ENCODE peak calls at places on chromosomes 11 and 22, in eight cellular contexts. E, F, Y, Q, T, O, G and K are unnamed samples.

GRCh38 chr11:2214527-2215229 is 43.1 kb upstream of the TH start:
- DNase-seq in O (no peak), F (peak; percentile 3), E (no peak), G (peak; percentile 58), Q (peak; percentile 43), Y (peak; percentile 15), T (no peak), K (no peak)

GRCh38 chr11:84437129-84438123 is 1151.3 kb upstream of the CCDC90B start:
- DNase-seq in T (no peak), Q (no peak), Y (peak; percentile 25), O (peak; percentile 6), G (no peak), F (no peak), E (no peak), K (no peak)

GRCh38 chr11:9738700-9739099 is 74.8 kb downstream of the SWAP70 start:
- DNase-seq in T (no peak), G (no peak), E (no peak), O (no peak), Q (no peak), Y (no peak), F (no peak), K (no peak)

GRCh38 chr22:42939941-42940653 is 74.9 kb downstream of the PACSIN2 start:
- DNase-seq in Y (peak; percentile 81), O (peak; percentile 71), T (no peak), G (peak; percentile 67), F (no peak), Q (no peak), E (peak; percentile 83), K (no peak)

GRCh38 chr11:31873115-31873514 is 62.0 kb upstream of the PAX6 start:
- DNase-seq in T (no peak), G (no peak), Q (no peak), E (no peak), Y (no peak), O (no peak), F (no peak), K (no peak)

GRCh38 chr22:40728731-40729189 is 49.5 kb downstream of the MCHR1 start:
- DNase-seq in O (peak; percentile 54), E (no peak), G (no peak), Q (no peak), Y (peak; percentile 49), T (no peak), F (no peak), K (no peak)

GRCh38 chr11:32172771-32173170 is 81.9 kb downstream of the RCN1 start:
- DNase-seq in E (no peak), O (no peak), T (no peak), Q (no peak), Y (no peak), G (no peak), F (no peak), K (no peak)

GRCh38 chr11:24623121-24623520 is 126.3 kb downstream of the LUZP2 start:
- DNase-seq in E (no peak), Y (no peak), Q (no peak), F (no peak), G (no peak), O (no peak), T (no peak), K (no peak)

GRCh38 chr11:64935634-64936081 is at the start of gene GPHA2:
- DNase-seq in O (no peak), Y (no peak), G (no peak), F (no peak), E (no peak), T (no peak), Q (no peak), K (peak; percentile 61)

GRCh38 chr11:34002420-34002819 is 49.1 kb upstream of the CAPRIN1 start:
- DNase-seq in T (no peak), G (no peak), O (peak; percentile 58), E (no peak), Y (peak; percentile 35), Q (no peak), F (no peak), K (no peak)

GRCh38 chr11:72753341-72754148 is 1.3 kb upstream of the ARAP1 start:
- DNase-seq in F (no peak), T (no peak), E (no peak), Q (no peak), Y (no peak), G (no peak), O (no peak), K (no peak)

GRCh38 chr11:62574363-62575057 is 819 bp upstream of the EEF1G start:
- DNase-seq in G (peak; percentile 65), O (peak; percentile 41), T (no peak), Y (peak; percentile 31), Q (peak; percentile 67), E (no peak), F (peak; percentile 40), K (peak; percentile 51)

GRCh38 chr22:40036591-40037225 is 42.0 kb downstream of the FAM83F start:
- DNase-seq in O (peak; percentile 68), E (peak; percentile 69), F (peak; percentile 70), Q (peak; percentile 70), Y (peak; percentile 59), G (no peak), T (peak; percentile 33), K (no peak)

GRCh38 chr11:70112017-70112434 is 33.9 kb downstream of the ANO1 start:
- DNase-seq in E (no peak), O (no peak), G (no peak), T (no peak), Q (no peak), F (no peak), Y (no peak), K (no peak)

GRCh38 chr11:40328890-40329617 is 1130.4 kb downstream of the LRRC4C start:
- DNase-seq in O (peak; percentile 21), G (no peak), T (peak; percentile 25), Y (peak; percentile 80), Q (peak; percentile 8), F (no peak), E (peak; percentile 64), K (no peak)

GRCh38 chr11:57248780-57249383 is 11.8 kb upstream of the APLNR start:
- DNase-seq in Q (peak; percentile 82), Y (peak; percentile 53), G (peak; percentile 78), F (peak; percentile 74), E (peak; percentile 80), T (peak; percentile 67), O (peak; percentile 63), K (peak; percentile 25)

GRCh38 chr11:92866679-92867282 is 102.7 kb upstream of the MTNR1B start:
- DNase-seq in O (no peak), F (no peak), T (no peak), E (no peak), G (no peak), Q (no peak), Y (no peak), K (no peak)

GRCh38 chr22:32764330-32765116 is 37.0 kb upstream of the TIMP3 start:
- DNase-seq in F (no peak), O (peak; percentile 22), E (no peak), T (peak; percentile 66), G (peak; percentile 83), Q (no peak), Y (no peak), K (no peak)

GRCh38 chr11:12150831-12151382 is 40.5 kb downstream of the MICAL2 start:
- DNase-seq in G (peak; percentile 8), Q (no peak), E (no peak), O (peak; percentile 6), F (peak; percentile 64), T (no peak), Y (no peak), K (no peak)

GRCh38 chr11:2328040-2328439 is 26.2 kb downstream of the TSPAN32 start:
- DNase-seq in Q (no peak), G (no peak), E (no peak), Y (peak; percentile 58), O (no peak), F (no peak), T (no peak), K (no peak)

DNA sequence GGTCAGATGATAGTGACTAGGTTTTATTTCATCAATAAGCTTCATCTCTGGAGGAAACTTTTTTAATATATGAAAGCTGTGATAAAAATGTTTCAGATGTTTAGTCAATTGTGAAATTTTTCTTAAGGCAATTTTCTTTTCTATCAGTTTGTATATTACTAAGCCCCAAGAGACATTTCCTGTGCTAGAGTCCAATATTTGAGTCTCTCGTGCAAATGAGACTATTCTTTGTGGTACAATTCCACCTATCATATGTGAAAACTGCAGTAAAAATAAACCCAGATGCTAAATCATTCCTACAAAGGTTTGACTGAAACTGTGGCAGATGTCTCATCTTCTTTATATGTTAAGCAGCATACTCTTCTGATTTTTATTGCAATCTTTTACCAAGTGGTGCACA is 28.0 kb downstream of the CTR9 start:
- DNase-seq in T (no peak), Q (no peak), O (no peak), E (no peak), G (no peak), Y (no peak), F (no peak), K (no peak)
- H3K4me3 ChIP-seq in T (no peak overlapping the region), Q (no peak overlapping the region), O (no peak overlapping the region), E (no peak overlapping the region), G (no peak overlapping the region), Y (no peak overlapping the region), F (no peak overlapping the region), K (no peak overlapping the region)

DNA sequence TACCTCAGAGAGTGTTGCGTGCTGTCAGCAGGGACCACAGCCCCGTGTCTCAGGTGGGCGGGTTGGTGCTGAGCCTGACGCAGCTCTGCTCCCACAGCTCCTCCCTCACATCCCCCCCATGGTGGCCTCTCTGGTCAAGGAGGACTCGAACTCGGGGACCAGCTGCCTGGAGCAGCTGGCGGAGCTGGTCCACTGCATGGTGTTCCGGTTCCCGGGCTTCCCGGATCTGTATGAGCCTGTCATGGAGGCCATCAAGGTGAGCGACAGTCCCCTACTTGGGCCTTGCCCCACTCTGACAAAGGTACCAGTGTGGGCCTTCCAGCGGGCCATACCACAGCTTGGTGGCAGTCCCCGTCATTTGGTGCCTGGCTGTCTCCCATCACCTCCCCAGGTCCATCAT is 11.8 kb downstream of the USP35 start:
- DNase-seq in E (no peak), Q (no peak), Y (no peak), F (no peak), O (no peak), T (no peak), G (no peak), K (peak; percentile 27)
- TF ChIP-seq EP300 in E (no peak), Q (no peak), Y (no peak), F (no peak), O (no peak), T (no peak), G (no peak), K (no peak)

GRCh38 chr22:23847991-23848864 is 9.4 kb upstream of the DERL3 start:
- DNase-seq in Y (no peak), O (peak; percentile 56), G (no peak), Q (no peak), T (no peak), E (no peak), F (no peak), K (no peak)
- H3K4me1 ChIP-seq in Y (peaks cover 16% of the 10 kb centered on the region), O (peaks cover 26% of the 10 kb centered on the region), G (peaks cover 25% of the 10 kb centered on the region), Q (peaks cover 36% of the 10 kb centered on the region), T (peaks cover 56% of the 10 kb centered on the region), E (no peaks in the 10 kb centered on the region), F (peaks cover 3% of the 10 kb centered on the region), K (peaks cover 5% of the 10 kb centered on the region)

DNA sequence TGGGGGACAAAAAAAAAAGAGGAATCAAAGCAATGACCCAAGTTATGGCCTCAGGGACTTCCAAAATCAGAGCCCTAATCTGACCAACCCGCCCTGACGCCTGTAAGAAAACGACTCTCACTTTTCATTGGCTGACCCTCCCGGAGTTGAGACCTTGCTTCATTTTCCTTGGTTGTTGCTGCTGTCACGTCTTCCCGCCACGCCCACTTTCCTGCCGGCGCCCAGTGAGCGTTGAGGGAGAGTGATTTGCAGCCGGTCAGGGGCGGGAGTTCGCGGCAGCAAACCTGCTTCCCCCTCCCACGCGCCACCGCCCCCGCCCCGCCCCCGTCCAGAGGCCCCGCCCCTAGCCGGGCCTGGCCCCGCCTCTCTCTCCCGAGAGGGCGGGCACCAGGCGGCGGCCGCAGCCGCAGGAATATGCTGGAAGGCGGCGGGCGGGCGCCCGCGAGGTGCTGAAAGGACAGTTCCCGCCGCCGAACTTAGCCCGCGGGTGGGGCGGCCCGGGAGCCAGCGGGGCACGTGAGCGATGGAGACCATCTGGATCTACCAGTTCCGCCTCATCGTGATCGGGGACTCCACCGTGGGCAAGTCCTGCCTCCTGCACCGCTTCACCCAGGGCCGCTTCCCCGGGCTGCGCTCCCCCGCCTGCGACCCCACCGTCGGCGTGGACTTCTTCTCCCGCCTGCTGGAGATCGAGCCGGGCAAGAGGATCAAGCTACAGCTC is at the start of gene RAB39A:
- DNase-seq in Q (peak; percentile 99), E (peak; percentile 97), Y (peak; percentile 88), O (peak; percentile 89), G (peak; percentile 82), F (peak; percentile 97), T (peak; percentile 61), K (peak; percentile 51)
- H3K4me3 ChIP-seq in Q (peak within 1 kb of the TSS; percentile 61), E (peak within 1 kb of the TSS; percentile 76), Y (peak within 1 kb of the TSS; percentile 56), O (peak within 1 kb of the TSS; percentile 63), G (peak within 1 kb of the TSS; percentile 55), F (peak within 1 kb of the TSS; percentile 15), T (peak within 1 kb of the TSS; percentile 58), K (peak within 1 kb of the TSS; percentile 12)